ENCODE peak calls at places on chromosomes 5 and 9, in nine cellular contexts. K is stimulated activated naive B cell treated with anti-CD40 and anti-IgM and Interleukin-4, amounts not matched to agents 10 μg/mL and 1 μg/mL and 100 μg/mL, for 72 hours; V is aorta; Y is NCI-H524; G is adipocyte; E is neural progenitor cell; I is progenitor cell of endocrine pancreas; O is GM20000; M is SW480. J is an unnamed sample.

GRCh38 chr5:16812911-16813310 is 123.2 kb downstream of the MYO10 start:
- DNase-seq in Y (no peak), O (no peak), E (no peak), V (no peak), G (peak; percentile 20), M (peak; percentile 35), K (no peak), I (no peak), J (no peak)

GRCh38 chr9:36893148-36893547 is 140.9 kb downstream of the PAX5 start:
- DNase-seq in Y (no peak), K (no peak), E (no peak), I (no peak), G (no peak), M (no peak), V (peak; percentile 43), O (no peak), J (no peak)

GRCh38 chr9:81035171-81035570 is 654.2 kb downstream of the TLE1 start:
- DNase-seq in G (peak; percentile 76), V (no peak), I (no peak), K (no peak), E (no peak), M (peak; percentile 30), O (no peak), Y (no peak), J (no peak)

GRCh38 chr5:179795049-179795862 is 1.5 kb downstream of the LTC4S start:
- DNase-seq in I (no peak), E (peak; percentile 54), O (peak; percentile 45), K (no peak), Y (peak; percentile 67), M (peak; percentile 49), G (peak; percentile 25), V (no peak), J (no peak)

GRCh38 chr9:88379352-88379751 is 8.9 kb upstream of the SPIN1 start:
- DNase-seq in Y (no peak), M (no peak), G (no peak), I (no peak), O (no peak), E (no peak), K (no peak), V (no peak), J (no peak)

GRCh38 chr9:99287641-99288040 is 65.6 kb downstream of the SEC61B start:
- DNase-seq in E (no peak), V (no peak), O (no peak), K (no peak), M (no peak), Y (no peak), G (no peak), I (no peak), J (no peak)

GRCh38 chr9:115847245-115847644 is 306.3 kb upstream of the PAPPA start:
- DNase-seq in O (no peak), K (no peak), M (no peak), I (no peak), G (peak; percentile 65), V (no peak), Y (no peak), E (no peak), J (no peak)

GRCh38 chr5:43110606-43111170 is 10.0 kb upstream of the ZNF131 start:
- DNase-seq in V (no peak), M (peak; percentile 40), O (no peak), K (no peak), Y (peak; percentile 42), G (no peak), I (no peak), E (peak; percentile 16), J (no peak)

GRCh38 chr5:145887217-145887616 is 14.4 kb upstream of the GRXCR2 start:
- DNase-seq in G (no peak), O (no peak), V (no peak), M (no peak), Y (no peak), I (no peak), E (no peak), K (no peak), J (no peak)

GRCh38 chr9:121026260-121026691 is 23.8 kb downstream of the C5 start:
- DNase-seq in G (peak; percentile 39), I (no peak), O (no peak), V (no peak), M (no peak), Y (no peak), E (no peak), K (no peak), J (no peak)

GRCh38 chr5:108321341-108321740 is 60.6 kb downstream of the FBXL17 start:
- DNase-seq in K (no peak), O (no peak), G (no peak), E (no peak), I (no peak), V (no peak), Y (no peak), M (no peak), J (no peak)

GRCh38 chr5:16037121-16037520 is 142.5 kb downstream of the MARCHF11 start:
- DNase-seq in E (no peak), V (no peak), M (no peak), Y (no peak), I (no peak), K (no peak), G (no peak), O (no peak), J (no peak)

GRCh38 chr5:174337276-174338203 is 292.0 kb downstream of the NSG2 start:
- DNase-seq in M (no peak), O (no peak), V (no peak), K (no peak), E (peak; percentile 44), G (no peak), Y (no peak), I (no peak), J (no peak)